ENCODE peak calls at places on chromosomes 2 and 18, in five cellular contexts. W is neural progenitor cell; R is central memory CD4-positive, alpha-beta T cell; E is occipital lobe; N is EH. D is an unnamed sample.
A peak's percentile ranks its signal among the peaks of the same experiment; 100 is the strongest.

GRCh38 chr2:38875227-38875575 is 533 bp downstream of the DHX57 start:
- DNase-seq in E (peak; percentile 55), R (no peak), N (no peak), W (no peak), D (peak; percentile 21)

GRCh38 chr2:105384216-105384615 is 14.6 kb downstream of the FHL2 start:
- DNase-seq in N (no peak), E (no peak), W (no peak), R (no peak), D (no peak)

GRCh38 chr2:134193006-134193405 is 60.9 kb upstream of the MGAT5 start:
- DNase-seq in N (peak; percentile 76), E (no peak), W (no peak), R (no peak), D (no peak)

GRCh38 chr18:12159446-12159845 is 65.8 kb downstream of the ANKRD62 start:
- DNase-seq in R (no peak), E (no peak), W (no peak), N (peak; percentile 64), D (no peak)

GRCh38 chr18:37577051-37577611 is 11.5 kb upstream of the CELF4 start:
- DNase-seq in W (peak; percentile 65), E (no peak), R (no peak), N (no peak), D (no peak)

GRCh38 chr2:41610501-41611242 is 437.1 kb upstream of the PKDCC start:
- DNase-seq in N (peak; percentile 74), E (no peak), W (no peak), R (no peak), D (no peak)

GRCh38 chr2:230849633-230850357 is 14.9 kb upstream of the ITM2C start:
- DNase-seq in R (peak; percentile 57), E (no peak), N (peak; percentile 32), W (peak; percentile 77), D (no peak)

GRCh38 chr2:1052671-1053270 is 102.1 kb downstream of the SNTG2 start:
- DNase-seq in R (no peak), W (no peak), N (peak; percentile 80), E (no peak), D (no peak)

GRCh38 chr2:227834423-227834822 is 20.8 kb downstream of the CCL20 start:
- DNase-seq in W (no peak), E (no peak), R (no peak), N (no peak), D (no peak)

GRCh38 chr2:180033993-180034894 is 27.1 kb upstream of the CWC22 start:
- DNase-seq in N (peak; percentile 61), R (no peak), E (no peak), W (peak; percentile 45), D (peak; percentile 7)

GRCh38 chr2:48530033-48530804 is at the start of gene STON1:
- DNase-seq in N (peak; percentile 53), E (peak; percentile 7), W (peak; percentile 72), R (peak; percentile 9), D (no peak)

GRCh38 chr2:110770696-110771425 is 38.5 kb downstream of the ACOXL start:
- DNase-seq in N (peak; percentile 61), W (peak; percentile 95), R (no peak), E (no peak), D (no peak)

GRCh38 chr2:101710036-101710689 is 12.7 kb downstream of the MAP4K4 start:
- DNase-seq in E (no peak), R (no peak), N (no peak), W (no peak), D (no peak)

GRCh38 chr18:41745166-41746049 is 209.6 kb upstream of the PIK3C3 start:
- DNase-seq in R (no peak), E (peak; percentile 61), W (peak; percentile 83), N (peak; percentile 38), D (peak; percentile 16)

GRCh38 chr2:182870227-182870626 is 3.8 kb upstream of the FRZB start:
- DNase-seq in N (no peak), E (no peak), W (peak; percentile 65), R (no peak), D (no peak)

GRCh38 chr2:197144183-197144582 is 166.4 kb downstream of the ANKRD44 start:
- DNase-seq in E (no peak), W (no peak), N (no peak), R (no peak), D (no peak)

D was measured in SW480.